ENCODE peak calls at places on chromosomes 12 and 14, in six cellular contexts. P is neural progenitor cell, F is fibroblast of lung, X is H9, B is mesenchymal stem cell, S is PC-3. W is an unnamed sample.

GRCh38 chr12:54991161-54991991 is 6.8 kb upstream of the TESPA1 start:
- DNase-seq in P (no peak), F (no peak), X (no peak), B (no peak), S (no peak), W (no peak)

GRCh38 chr12:75611041-75611440 is 99.6 kb upstream of the KRR1 start:
- DNase-seq in P (no peak), F (no peak), X (peak), B (no peak), S (no peak), W (no peak)

GRCh38 chr14:25032092-25032784 is 17.7 kb downstream of the STXBP6 start:
- DNase-seq in P (no peak), F (no peak), X (peak), B (no peak), S (no peak), W (no peak)

GRCh38 chr14:96390965-96391292 is 999 bp upstream of the AK7 start:
- DNase-seq in P (no peak), F (peak), X (no peak), B (no peak), S (no peak), W (no peak)

GRCh38 chr12:47995976-47996375 is 8.3 kb downstream of the COL2A1 start:
- DNase-seq in P (no peak), F (peak), X (no peak), B (no peak), S (peak), W (no peak)

GRCh38 chr12:58395470-58395869 is 454.1 kb downstream of the ATP23 start:
- DNase-seq in P (no peak), F (no peak), X (no peak), B (no peak), S (peak), W (peak)

GRCh38 chr14:104604461-104605449 is at the start of gene TMEM179:
- DNase-seq in P (peak), F (no peak), X (peak), B (peak), S (peak), W (no peak)

GRCh38 chr14:95609398-95609990 is 74.6 kb downstream of the GLRX5 start:
- DNase-seq in P (peak), F (peak), X (peak), B (peak), S (peak), W (peak)

GRCh38 chr14:69696633-69697557 is 70.0 kb upstream of the SRSF5 start:
- DNase-seq in P (no peak), F (no peak), X (no peak), B (peak), S (no peak), W (no peak)

GRCh38 chr12:105698047-105698446 is 367.6 kb downstream of the C12orf75 start:
- DNase-seq in P (no peak), F (no peak), X (no peak), B (peak), S (no peak), W (no peak)

GRCh38 chr14:99415496-99416281 is 65.0 kb downstream of the SETD3 start:
- DNase-seq in P (peak), F (peak), X (peak), B (peak), S (peak), W (peak)

GRCh38 chr12:125249066-125249824 is 184.0 kb downstream of the AACS start:
- DNase-seq in P (no peak), F (no peak), X (no peak), B (no peak), S (no peak), W (no peak)

GRCh38 chr12:65556676-65557424 is 267.4 kb upstream of the HMGA2 start:
- DNase-seq in P (peak), F (peak), X (peak), B (peak), S (peak), W (peak)

GRCh38 chr12:13343380-13343779 is 146.9 kb downstream of the EMP1 start:
- DNase-seq in P (no peak), F (no peak), X (no peak), B (no peak), S (peak), W (peak)

GRCh38 chr12:80498059-80498728 is 54.2 kb downstream of the PTPRQ start:
- DNase-seq in P (no peak), F (no peak), X (no peak), B (no peak), S (no peak), W (no peak)

GRCh38 chr12:80260269-80260668 is 160.9 kb downstream of the OTOGL start:
- DNase-seq in P (no peak), F (no peak), X (no peak), B (no peak), S (no peak), W (no peak)

GRCh38 chr14:68110989-68111704 is 291.6 kb downstream of the RAD51B start:
- DNase-seq in P (no peak), F (peak), X (no peak), B (no peak), S (no peak), W (no peak)

GRCh38 chr12:119609358-119609757 is 15.8 kb downstream of the TMEM233 start:
- DNase-seq in P (no peak), F (no peak), X (no peak), B (no peak), S (no peak), W (no peak)

GRCh38 chr12:28583771-28584261 is 393.6 kb downstream of the CCDC91 start:
- DNase-seq in P (no peak), F (peak), X (no peak), B (peak), S (peak), W (no peak)

GRCh38 chr12:108306014-108306501 is 33.1 kb downstream of the CMKLR1 start:
- DNase-seq in P (peak), F (no peak), X (no peak), B (peak), S (peak), W (no peak)

GRCh38 chr12:30548203-30548602 is 147.5 kb downstream of the IPO8 start:
- DNase-seq in P (no peak), F (no peak), X (no peak), B (no peak), S (no peak), W (no peak)

GRCh38 chr12:131592972-131593371 is 117.9 kb upstream of the SFSWAP start:
- DNase-seq in P (no peak), F (no peak), X (no peak), B (no peak), S (no peak), W (no peak)

GRCh38 chr12:131007031-131007793 is 53.5 kb downstream of the ADGRD1 start:
- DNase-seq in P (peak), F (no peak), X (no peak), B (no peak), S (no peak), W (no peak)

GRCh38 chr14:101250336-101250947 is 310.9 kb upstream of the DIO3 start:
- DNase-seq in P (no peak), F (no peak), X (no peak), B (no peak), S (no peak), W (no peak)

GRCh38 chr12:38711055-38711454 is 194.3 kb downstream of the CPNE8 start:
- DNase-seq in P (no peak), F (no peak), X (no peak), B (peak), S (no peak), W (no peak)

GRCh38 chr12:96047621-96048211 is 12.3 kb upstream of the LTA4H start:
- DNase-seq in P (no peak), F (peak), X (no peak), B (peak), S (peak), W (peak)

GRCh38 chr14:35390577-35391387 is 13.8 kb downstream of the NFKBIA start:
- DNase-seq in P (no peak), F (no peak), X (no peak), B (peak), S (peak), W (no peak)

GRCh38 chr12:53005215-53005985 is 856 bp upstream of the EIF4B start:
- DNase-seq in P (peak), F (no peak), X (no peak), B (peak), S (no peak), W (no peak)

GRCh38 chr12:56192582-56192981 is 3.3 kb upstream of the SMARCC2 start:
- DNase-seq in P (no peak), F (no peak), X (no peak), B (no peak), S (no peak), W (no peak)

GRCh38 chr12:56189918-56190694 is 823 bp upstream of the SMARCC2 start:
- DNase-seq in P (peak), F (peak), X (peak), B (peak), S (peak), W (peak)

GRCh38 chr12:56188786-56189335 is 422 bp downstream of the SMARCC2 start:
- DNase-seq in P (peak), F (no peak), X (peak), B (no peak), S (no peak), W (no peak)

GRCh38 chr12:56189336-56189917 is at the start of gene SMARCC2:
- DNase-seq in P (peak), F (peak), X (peak), B (peak), S (peak), W (peak)

DNA sequence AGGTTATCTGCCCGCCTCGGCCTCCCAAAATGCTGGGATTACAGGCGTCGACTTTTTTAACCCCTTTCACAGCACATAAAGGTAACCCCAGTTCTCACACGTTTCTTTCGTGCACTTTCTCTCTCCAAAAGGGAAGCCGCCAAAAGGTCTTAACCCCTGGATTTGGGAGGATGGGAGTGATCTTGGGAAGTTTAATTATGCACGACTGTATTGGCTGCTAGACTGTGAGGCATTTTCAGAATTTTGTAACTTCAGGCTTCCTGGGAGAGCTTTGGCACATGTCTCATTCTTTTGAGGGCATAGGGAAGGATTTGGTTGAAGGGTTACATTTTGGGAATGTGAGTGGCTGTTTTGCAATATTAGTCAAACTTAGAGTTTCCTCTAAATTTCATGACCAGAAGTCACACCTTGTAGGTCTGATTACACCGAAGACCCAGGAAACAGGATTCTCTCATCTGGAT is 1.4 kb upstream of the SMARCC2 start:
- DNase-seq in P (peak), F (peak), X (no peak), B (no peak), S (no peak), W (no peak)
- H3K9ac ChIP-seq in P (no peak), F (no peak), X (peak), B (peak), S (peak), W (peak)

GRCh38 chr12:31732926-31733548 is 4.2 kb upstream of the AMN1 start:
- DNase-seq in P (no peak), F (peak), X (peak), B (peak), S (peak), W (peak)
- H3K9ac ChIP-seq in P (no peak), F (no peak), X (no peak), B (no peak), S (peak), W (peak)

GRCh38 chr14:33165926-33166289 is 227.2 kb downstream of the NPAS3 start:
- DNase-seq in P (no peak), F (no peak), X (no peak), B (no peak), S (peak), W (no peak)
- H3K9ac ChIP-seq in P (no peak), F (no peak), X (no peak), B (no peak), S (no peak), W (no peak)

DNA sequence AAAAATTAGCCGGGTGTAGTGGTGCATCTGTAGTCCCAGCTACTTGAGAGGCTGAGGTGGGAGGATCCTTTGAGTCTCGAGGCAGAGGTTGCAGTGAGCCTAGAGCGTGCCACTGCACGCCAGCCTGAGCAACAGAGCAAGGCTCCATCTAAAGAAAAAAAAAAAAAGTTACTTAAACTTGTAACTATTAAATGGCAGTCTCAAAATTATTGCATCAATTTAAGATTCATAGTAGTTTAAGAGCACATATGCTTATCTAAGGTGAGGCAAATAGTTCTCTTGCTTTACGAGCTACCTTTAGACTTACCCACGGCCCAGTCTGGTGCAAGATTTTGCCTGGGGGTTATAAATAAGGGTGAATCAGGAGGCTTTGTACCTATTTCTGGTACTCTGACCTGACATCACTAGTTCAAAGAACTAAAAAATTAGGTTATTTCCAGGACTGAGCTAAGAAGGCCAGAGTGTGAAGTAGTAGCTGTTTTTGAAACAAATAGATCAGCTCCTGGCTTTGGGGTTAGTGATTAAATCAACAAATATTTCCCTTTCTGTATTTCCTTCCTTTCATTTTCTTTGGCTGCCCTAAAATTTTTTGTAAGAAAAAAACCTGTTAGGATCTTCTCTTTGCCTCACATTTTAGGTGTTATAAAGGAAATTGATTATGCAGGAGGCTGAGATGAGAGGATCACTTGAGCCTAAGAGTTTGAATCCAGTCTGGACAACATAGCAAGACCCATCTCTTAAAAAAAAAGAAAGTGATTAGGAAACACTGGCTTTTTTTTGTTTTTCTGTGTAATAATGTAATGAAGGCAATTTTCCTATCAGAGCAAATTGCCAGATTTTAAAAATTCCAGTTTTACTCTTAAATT is 3.6 kb downstream of the MGAT2 start:
- DNase-seq in P (no peak), F (no peak), X (no peak), B (peak), S (peak), W (no peak)
- H3K9ac ChIP-seq in P (no peak), F (no peak), X (no peak), B (peak), S (peak), W (no peak)

DNA sequence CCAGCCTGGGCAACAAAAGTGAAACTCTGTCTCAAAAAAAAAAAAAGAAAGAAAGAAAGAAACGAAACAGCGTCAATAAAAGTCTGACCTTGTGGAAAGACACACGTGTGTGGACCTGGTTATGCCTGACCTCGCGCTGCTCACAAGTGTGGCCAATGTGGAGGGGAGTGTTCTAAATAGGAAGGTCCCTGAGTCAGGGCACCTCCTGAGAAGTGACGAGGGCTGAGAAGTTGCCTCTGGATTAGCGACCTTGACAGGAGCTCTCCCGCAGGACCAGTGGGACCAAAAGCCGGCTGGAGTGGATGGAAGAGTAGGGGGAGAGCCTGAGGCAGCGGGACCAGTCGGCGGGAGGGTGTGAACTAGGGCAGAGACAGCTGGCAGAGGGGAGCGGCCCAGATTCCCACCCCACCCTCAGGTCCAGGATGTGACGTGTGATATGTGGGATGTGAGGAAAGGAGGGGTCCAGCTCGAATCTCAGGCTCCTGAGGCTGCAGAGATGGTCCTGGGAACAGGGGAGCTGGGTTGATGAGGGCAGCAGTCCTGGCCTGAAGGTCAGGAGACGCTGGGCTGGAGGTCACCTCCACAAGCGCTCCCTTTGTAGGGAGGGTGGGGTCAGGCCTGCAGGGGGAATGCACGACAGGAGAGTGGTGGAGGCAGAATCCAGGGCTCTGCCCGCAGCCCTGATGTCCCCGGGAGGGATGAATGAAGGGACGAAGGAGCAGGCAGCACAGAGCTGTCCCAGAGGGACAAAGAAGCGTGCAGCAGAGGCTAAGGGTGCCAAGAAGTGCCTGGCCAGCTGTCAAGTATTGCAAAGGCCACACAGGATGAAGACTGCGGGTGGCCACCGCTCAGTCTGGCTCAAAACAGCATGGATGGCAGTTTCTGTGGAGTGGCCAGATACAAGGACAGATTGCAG is 24.8 kb upstream of the GPR68 start:
- DNase-seq in P (no peak), F (peak), X (no peak), B (no peak), S (no peak), W (no peak)
- H3K9ac ChIP-seq in P (no peak), F (no peak), X (no peak), B (no peak), S (no peak), W (no peak)

DNA sequence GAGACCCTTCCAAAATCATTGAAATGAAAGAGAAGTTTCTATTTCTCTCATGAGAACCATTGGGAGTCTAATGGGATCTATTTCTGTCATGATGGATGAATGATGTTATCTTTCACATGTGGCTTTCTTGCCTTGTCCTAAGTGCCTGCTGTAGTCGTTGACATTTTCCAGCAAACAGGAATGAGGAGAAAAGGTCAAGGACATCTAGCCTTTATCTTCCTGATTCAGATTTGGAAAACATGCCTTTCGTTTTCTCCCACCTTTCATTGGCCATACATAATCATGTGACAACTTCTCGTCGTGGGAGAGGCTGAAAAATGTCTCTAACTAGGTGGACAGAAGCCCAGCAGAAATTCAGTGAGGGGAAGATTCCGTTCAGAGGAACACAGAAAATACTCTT is 94.5 kb downstream of the PCNX1 start:
- DNase-seq in P (no peak), F (no peak), X (no peak), B (peak), S (no peak), W (no peak)
- H3K9ac ChIP-seq in P (no peak), F (no peak), X (no peak), B (no peak), S (no peak), W (no peak)

GRCh38 chr12:93894391-93895095 is 217.4 kb downstream of the CRADD start:
- DNase-seq in P (no peak), F (peak), X (no peak), B (no peak), S (no peak), W (no peak)
- H3K9ac ChIP-seq in P (no peak), F (no peak), X (no peak), B (peak), S (no peak), W (no peak)

DNA sequence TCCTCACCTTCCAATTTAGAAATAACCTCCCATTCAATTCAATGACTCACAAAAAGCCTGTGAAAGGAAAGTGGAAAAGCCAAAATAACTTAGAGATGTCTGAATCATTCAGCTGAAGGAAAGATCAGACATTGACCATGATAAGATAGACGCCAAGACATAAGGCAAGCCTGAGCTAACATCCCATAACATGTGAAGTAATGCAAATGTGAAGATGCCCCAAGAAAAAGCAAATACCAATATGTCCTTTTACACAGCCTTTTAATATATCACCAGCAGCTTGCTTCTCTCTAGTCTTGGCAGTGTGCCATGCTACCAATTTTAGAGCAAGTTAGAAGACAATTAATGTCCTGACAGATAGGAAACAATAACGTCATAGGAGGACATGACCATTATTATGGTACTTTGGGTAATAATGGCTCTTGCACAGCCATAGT is 2.4 kb upstream of the NUMB start:
- DNase-seq in P (no peak), F (peak), X (no peak), B (peak), S (peak), W (no peak)
- H3K9ac ChIP-seq in P (no peak), F (no peak), X (no peak), B (peak), S (no peak), W (no peak)

GRCh38 chr14:50944647-50945413 is 547 bp upstream of the PYGL start:
- DNase-seq in P (no peak), F (peak), X (no peak), B (peak), S (peak), W (peak)
- H3K9ac ChIP-seq in P (no peak), F (peak), X (peak), B (peak), S (peak), W (peak)

W was measured in HCT116.